ENCODE peak calls at places on chromosome 20, in eight cellular contexts. N is astrocyte of the spinal cord, Z is mucosa of descending colon, W is esophagus muscularis mucosa, B is transverse colon, D is tibial artery, Q is lower lobe of right lung, L is astrocyte of the cerebellum. S is an unnamed sample.

GRCh38 chr20:46951405-46951804 is 56.8 kb downstream of the EYA2 start:
- DNase-seq in Q (no peak), N (peak; percentile 50), L (no peak), B (no peak), D (no peak), Z (no peak), W (no peak), S (no peak)

GRCh38 chr20:58544891-58545290 is 29.7 kb upstream of the APCDD1L start:
- DNase-seq in Z (no peak), W (peak; percentile 70), N (no peak), Q (no peak), B (no peak), L (no peak), D (no peak), S (no peak)

GRCh38 chr20:56587307-56588108 is 41.6 kb upstream of the TFAP2C start:
- DNase-seq in D (no peak), N (no peak), B (no peak), W (no peak), L (no peak), Q (no peak), Z (no peak), S (no peak)

GRCh38 chr20:19026121-19026878 is 186.1 kb upstream of the SLC24A3 start:
- DNase-seq in Q (no peak), Z (no peak), L (no peak), B (no peak), D (no peak), N (no peak), W (peak; percentile 79), S (no peak)

GRCh38 chr20:42530855-42531674 is 658.6 kb downstream of the PTPRT start:
- DNase-seq in W (no peak), D (no peak), Z (no peak), L (no peak), Q (no peak), N (no peak), B (no peak), S (no peak)

GRCh38 chr20:38315290-38315966 is 11.5 kb downstream of the BPI start:
- DNase-seq in W (no peak), D (no peak), Q (no peak), L (no peak), B (no peak), N (peak; percentile 45), Z (no peak), S (no peak)

GRCh38 chr20:48635791-48636267 is 192.0 kb downstream of the PREX1 start:
- DNase-seq in Z (peak; percentile 71), L (no peak), B (no peak), N (peak; percentile 50), Q (peak; percentile 66), W (no peak), D (no peak), S (no peak)

GRCh38 chr20:35008411-35009342 is 53.0 kb downstream of the MYH7B start:
- DNase-seq in N (no peak), B (peak; percentile 4), W (no peak), Z (no peak), D (peak; percentile 85), L (no peak), Q (no peak), S (no peak)

GRCh38 chr20:33653900-33654596 is 8.1 kb upstream of the C20orf144 start:
- DNase-seq in Q (peak; percentile 80), D (peak; percentile 71), L (no peak), Z (peak; percentile 88), N (no peak), W (no peak), B (peak; percentile 87), S (no peak)

GRCh38 chr20:36919715-36920333 is 31.7 kb downstream of the SAMHD1 start:
- DNase-seq in Z (no peak), B (no peak), D (no peak), N (peak; percentile 62), L (peak; percentile 53), Q (no peak), W (no peak), S (peak; percentile 10)

GRCh38 chr20:4722993-4723392 is 1.3 kb downstream of the PRND start:
- DNase-seq in N (no peak), W (no peak), Z (no peak), Q (no peak), D (no peak), L (no peak), B (no peak), S (no peak)

GRCh38 chr20:276620-277495 is 13.7 kb downstream of the C20orf96 start:
- DNase-seq in B (no peak), Q (no peak), W (no peak), Z (no peak), D (no peak), L (no peak), N (no peak), S (no peak)

GRCh38 chr20:278607-279571 is 11.7 kb downstream of the C20orf96 start:
- DNase-seq in N (no peak), B (no peak), D (peak; percentile 66), Z (no peak), Q (no peak), L (no peak), W (no peak), S (no peak)

GRCh38 chr20:277496-277781 is 13.1 kb downstream of the C20orf96 start:
- DNase-seq in L (no peak), N (no peak), D (peak; percentile 37), B (no peak), Q (no peak), Z (no peak), W (no peak), S (no peak)

GRCh38 chr20:275791-276190 is 14.8 kb downstream of the C20orf96 start:
- DNase-seq in D (no peak), N (no peak), L (no peak), W (no peak), Q (no peak), B (no peak), Z (no peak), S (no peak)

GRCh38 chr20:278181-278580 is 12.4 kb downstream of the C20orf96 start:
- DNase-seq in B (no peak), L (no peak), W (no peak), Q (no peak), N (no peak), D (peak; percentile 50), Z (no peak), S (no peak)
- H3K4me3 ChIP-seq in B (no peak overlapping the region), L (no peak overlapping the region), W (no peak overlapping the region), Q (no peak overlapping the region), N (no peak overlapping the region), D (no peak overlapping the region), Z (no peak overlapping the region), S (no peak overlapping the region)

DNA sequence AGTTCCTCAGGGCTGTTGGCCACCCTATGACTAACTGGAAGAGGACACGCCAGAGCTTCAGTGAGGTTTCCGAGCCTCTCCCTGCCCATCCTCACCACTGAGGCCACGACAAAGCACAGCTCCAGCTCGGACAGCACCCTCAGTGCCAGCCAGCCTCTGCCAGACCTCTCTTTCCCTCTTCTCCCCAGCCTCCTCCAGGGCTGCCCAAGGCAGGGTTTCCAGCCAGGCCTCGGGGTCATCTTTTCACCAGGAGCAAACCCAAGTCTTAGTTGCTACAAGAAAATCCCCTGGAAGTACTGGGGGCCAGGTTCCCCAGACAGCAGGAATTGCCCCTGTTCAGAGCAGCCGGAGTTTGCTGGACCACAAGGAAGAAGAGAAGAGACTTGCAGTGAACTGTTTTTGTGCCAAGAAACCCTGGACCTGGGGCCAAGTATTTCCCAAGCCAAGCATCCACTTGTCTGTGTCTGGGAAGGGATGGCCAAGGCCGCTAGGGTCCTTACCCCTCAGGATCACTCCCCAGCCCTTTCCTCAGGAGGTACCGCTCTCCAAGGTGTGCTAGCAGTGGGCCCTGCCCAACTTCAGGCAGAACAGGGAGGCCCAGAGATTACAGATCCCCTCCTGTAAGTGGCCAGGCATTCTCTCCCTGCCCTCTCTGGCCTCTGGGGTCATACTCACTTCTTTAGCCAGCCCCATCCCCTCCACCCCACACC is 41.6 kb downstream of the PLAGL2 start:
- DNase-seq in Z (no peak), W (no peak), L (no peak), Q (no peak), D (peak; percentile 49), N (no peak), B (no peak), S (no peak)
- H3K4me3 ChIP-seq in Z (no peak overlapping the region), W (no peak overlapping the region), L (no peak overlapping the region), Q (no peak overlapping the region), D (no peak overlapping the region), N (no peak overlapping the region), B (no peak overlapping the region), S (no peak overlapping the region)

DNA sequence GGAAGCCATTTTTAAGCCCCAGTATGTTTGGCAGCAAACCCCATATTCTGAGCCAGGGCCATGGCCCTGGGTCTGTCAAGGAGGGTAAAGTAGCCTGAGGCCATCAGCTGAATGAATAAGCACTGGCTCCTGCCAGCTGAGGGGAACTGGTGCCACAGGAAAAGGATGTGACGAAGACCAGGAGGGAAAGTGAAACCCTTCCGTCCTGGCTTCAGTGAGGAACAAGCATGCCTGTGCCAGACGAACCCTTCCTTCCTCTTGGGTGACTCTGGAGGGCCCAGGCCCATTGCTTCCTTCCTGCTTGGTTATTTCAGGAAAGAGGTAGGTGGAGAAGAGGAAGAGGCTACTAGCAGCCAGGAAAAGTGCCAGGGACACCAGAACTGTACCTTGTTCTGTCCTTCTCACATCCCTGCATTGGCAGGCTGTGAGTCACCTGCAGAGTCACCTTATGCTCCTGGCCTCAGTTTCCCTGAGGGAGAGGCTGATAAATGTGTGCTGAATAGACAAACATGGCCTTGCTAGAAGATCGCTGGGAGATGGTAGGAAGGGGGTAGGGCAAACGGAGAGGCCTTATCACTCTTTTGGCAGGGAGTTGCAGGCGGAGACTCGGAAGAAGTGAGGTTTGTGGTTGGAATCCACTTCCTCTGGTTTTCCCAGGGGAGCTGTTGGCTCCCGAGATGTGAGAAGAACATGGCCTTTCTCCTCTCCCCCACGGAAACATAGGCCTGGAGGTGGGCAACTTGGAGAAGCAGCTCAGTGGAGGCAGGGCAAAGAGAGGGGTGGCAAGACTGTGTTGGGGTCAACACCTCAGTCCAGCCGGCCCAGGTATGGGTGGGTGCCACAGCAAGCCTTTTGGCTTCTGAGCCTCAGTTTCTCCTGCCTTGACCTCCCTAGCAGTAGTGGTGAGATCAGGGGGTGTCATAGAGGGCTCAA is 37.4 kb downstream of the COX4I2 start:
- DNase-seq in Z (peak; percentile 50), N (peak; percentile 73), B (peak; percentile 69), W (no peak), L (peak; percentile 72), Q (peak; percentile 83), D (peak; percentile 81), S (peak; percentile 60)
- H3K4me3 ChIP-seq in Z (no peak overlapping the region), N (no peak overlapping the region), B (no peak overlapping the region), W (no peak overlapping the region), L (no peak overlapping the region), Q (peak overlapping the region; percentile 40), D (peak overlapping the region; percentile 27), S (no peak overlapping the region)

GRCh38 chr20:59572515-59572914 is 31.8 kb upstream of the PHACTR3 start:
- DNase-seq in B (no peak), D (no peak), L (no peak), W (no peak), N (no peak), Q (no peak), Z (no peak), S (no peak)
- H3K4me3 ChIP-seq in B (no peak overlapping the region), D (no peak overlapping the region), L (no peak overlapping the region), W (no peak overlapping the region), N (no peak overlapping the region), Q (no peak overlapping the region), Z (no peak overlapping the region), S (no peak overlapping the region)

GRCh38 chr20:1467355-1468116 is 887 bp upstream of the NSFL1C start:
- DNase-seq in Q (peak; percentile 65), Z (peak; percentile 60), D (no peak), N (no peak), W (no peak), L (no peak), B (peak; percentile 65), S (no peak)
- H3K4me3 ChIP-seq in Q (peak overlapping the region; percentile 90), Z (no peak overlapping the region), D (peak overlapping the region; percentile 93), N (no peak overlapping the region), W (peak overlapping the region; percentile 79), L (no peak overlapping the region), B (peak overlapping the region; percentile 98), S (no peak overlapping the region)